ENCODE peak calls at places on chromosomes 1 and 21, in five cellular contexts. W is osteocyte, B is PC-9, I is kidney epithelial cell, Q is progenitor cell of endocrine pancreas. P is an unnamed sample.
A peak's percentile ranks its signal among the peaks of the same experiment; 100 is the strongest.

GRCh38 chr1:17098440-17099317 is 20.6 kb downstream of the PADI2 start:
- DNase-seq in I (no peak), W (no peak), Q (no peak), B (no peak), P (no peak)

GRCh38 chr1:153540394-153541361 is at the start of gene S100A5:
- DNase-seq in I (peak; percentile 68), W (no peak), Q (no peak), B (peak; percentile 65), P (no peak)

GRCh38 chr1:44034976-44035716 is 3.9 kb upstream of the SLC6A9 start:
- DNase-seq in I (no peak), Q (no peak), W (no peak), B (no peak), P (no peak)

GRCh38 chr1:47578026-47578861 is 140.4 kb downstream of the FOXD2 start:
- DNase-seq in I (no peak), B (no peak), Q (no peak), W (no peak), P (peak; percentile 66)

GRCh38 chr1:150420560-150421265 is 56.8 kb downstream of the RPRD2 start:
- DNase-seq in I (no peak), B (no peak), W (no peak), Q (no peak), P (no peak)

GRCh38 chr1:165697491-165697880 is 876 bp downstream of the ALDH9A1 start:
- DNase-seq in I (no peak), B (no peak), W (no peak), Q (no peak), P (peak; percentile 5)

GRCh38 chr1:40161888-40162397 is 756 bp downstream of the RLF start:
- DNase-seq in W (no peak), I (no peak), Q (no peak), B (no peak), P (no peak)

GRCh38 chr1:234296481-234296880 is 76.8 kb upstream of the COA6 start:
- DNase-seq in I (no peak), B (no peak), Q (no peak), W (no peak), P (no peak)

GRCh38 chr1:53697671-53698380 is 41.1 kb downstream of the GLIS1 start:
- DNase-seq in W (no peak), I (no peak), Q (no peak), B (no peak), P (no peak)

GRCh38 chr1:243903023-243903422 is 53.0 kb upstream of the AKT3 start:
- DNase-seq in I (no peak), W (no peak), B (no peak), Q (no peak), P (no peak)

GRCh38 chr1:160293020-160293968 is 8.4 kb upstream of the PEX19 start:
- DNase-seq in B (no peak), I (no peak), Q (no peak), W (no peak), P (no peak)

GRCh38 chr1:22388666-22389455 is 62.8 kb upstream of the ZBTB40 start:
- DNase-seq in Q (no peak), B (peak; percentile 9), I (no peak), W (no peak), P (no peak)

GRCh38 chr1:26739251-26739914 is 43.6 kb downstream of the ARID1A start:
- DNase-seq in Q (no peak), W (no peak), I (no peak), B (no peak), P (no peak)

GRCh38 chr1:67564193-67564592 is 120.8 kb upstream of the GADD45A start:
- DNase-seq in W (no peak), I (no peak), Q (no peak), B (no peak), P (no peak)

GRCh38 chr1:22024485-22025367 is 23.3 kb downstream of the CELA3A start:
- DNase-seq in W (peak; percentile 89), B (no peak), I (no peak), Q (peak; percentile 17), P (no peak)

GRCh38 chr21:38170283-38170682 is 86.5 kb upstream of the KCNJ15 start:
- DNase-seq in W (no peak), B (no peak), Q (no peak), I (no peak), P (peak; percentile 52)

GRCh38 chr21:40685121-40685630 is 161.8 kb downstream of the DSCAM start:
- DNase-seq in Q (no peak), I (no peak), B (no peak), W (no peak), P (no peak)

GRCh38 chr1:152348447-152348846 is 11.4 kb downstream of the FLG2 start:
- DNase-seq in I (no peak), Q (no peak), B (no peak), W (no peak), P (no peak)

GRCh38 chr21:42401164-42401563 is 2.5 kb upstream of the UBASH3A start:
- DNase-seq in W (no peak), I (no peak), B (no peak), Q (no peak), P (no peak)

GRCh38 chr1:46062651-46063319 is 69.6 kb downstream of the PIK3R3 start:
- DNase-seq in W (no peak), Q (no peak), I (no peak), B (no peak), P (peak; percentile 22)

GRCh38 chr1:83763281-83764095 is 235.4 kb downstream of the TTLL7 start:
- DNase-seq in Q (no peak), B (no peak), I (no peak), W (no peak), P (no peak)